ENCODE peak calls at places on chromosomes 5 and 9, in four cellular contexts. W is stimulated activated CD8-positive, alpha-beta memory T cell treated with anti-CD3 and anti-CD28 coated beads, Interleukin-7, amount 100 ng/mL, for 4 hours; L is activated effector memory CD4-positive, alpha-beta T cell treated with anti-CD3 and anti-CD28 coated beads, Interleukin-2, amount 50 U/mL, for 16 hours; V is stimulated activated CD4-positive, alpha-beta T cell treated with anti-CD3 and anti-CD28 coated beads, Interleukin-2, amount 100 ng/mL, for 48 hours. U is an unnamed sample.

GRCh38 chr5:154077692-154078091 is 38.9 kb downstream of the MFAP3 start:
- DNase-seq in L (no peak), V (no peak), W (no peak), U (no peak)

GRCh38 chr9:128043467-128043868 is 23.7 kb downstream of the NAIF1 start:
- DNase-seq in W (no peak), L (no peak), V (no peak), U (no peak)

GRCh38 chr9:20754556-20754955 is 70.5 kb downstream of the FOCAD start:
- DNase-seq in L (no peak), V (no peak), W (no peak), U (no peak)

GRCh38 chr5:156411131-156411727 is 84.3 kb downstream of the SGCD start:
- DNase-seq in L (no peak), V (no peak), W (no peak), U (no peak)

GRCh38 chr5:79771387-79771786 is 81.8 kb downstream of the CMYA5 start:
- DNase-seq in V (no peak), W (no peak), L (no peak), U (no peak)

GRCh38 chr9:119349548-119349947 is 19.7 kb downstream of the BRINP1 start:
- DNase-seq in W (no peak), V (no peak), L (no peak), U (no peak)

GRCh38 chr5:168656633-168657032 is 77.5 kb upstream of the PANK3 start:
- DNase-seq in V (no peak), L (no peak), W (no peak), U (no peak)

GRCh38 chr5:93107141-93107540 is 473.9 kb downstream of the NR2F1-AS1 start:
- DNase-seq in W (no peak), V (no peak), L (no peak), U (no peak)

GRCh38 chr5:76372320-76373054 is 30.6 kb upstream of the IQGAP2 start:
- DNase-seq in L (no peak), V (no peak), W (no peak), U (no peak)

GRCh38 chr9:38316166-38316765 is 76.2 kb upstream of the ALDH1B1 start:
- DNase-seq in W (no peak), V (no peak), L (no peak), U (no peak)

GRCh38 chr5:175235251-175235963 is 208.6 kb downstream of the DRD1 start:
- DNase-seq in W (no peak), V (no peak), L (no peak), U (no peak)

GRCh38 chr5:171975262-171975876 is 31.1 kb downstream of the FBXW11 start:
- DNase-seq in V (no peak), W (no peak), L (no peak), U (no peak)

GRCh38 chr5:77972545-77973252 is 196.6 kb upstream of the TBCA start:
- DNase-seq in V (no peak), W (no peak), L (no peak), U (no peak)

GRCh38 chr5:116038817-116039216 is 6.5 kb downstream of the ARL14EPL start:
- DNase-seq in L (no peak), W (peak), V (no peak), U (no peak)

GRCh38 chr5:153584561-153585359 is 94.3 kb downstream of the GRIA1 start:
- DNase-seq in L (no peak), W (no peak), V (no peak), U (no peak)

GRCh38 chr9:37963936-37964739 is 60.2 kb upstream of the SLC25A51 start:
- DNase-seq in L (no peak), V (no peak), W (no peak), U (no peak)

GRCh38 chr9:76456202-76456926 is 2.6 kb upstream of the GCNT1 start:
- DNase-seq in V (no peak), W (no peak), L (peak), U (no peak)

GRCh38 chr5:95600557-95600956 is 19.3 kb upstream of the GPR150 start:
- DNase-seq in V (no peak), L (no peak), W (no peak), U (no peak)

GRCh38 chr5:161630948-161631347 is 54.6 kb upstream of the GABRA6 start:
- DNase-seq in W (no peak), L (no peak), V (no peak), U (no peak)

GRCh38 chr5:62682059-62682458 is 103.4 kb downstream of the LRRC70 start:
- DNase-seq in L (no peak), V (no peak), W (no peak), U (no peak)

GRCh38 chr9:133980864-133981588 is 11.1 kb downstream of the VAV2 start:
- DNase-seq in W (no peak), V (no peak), L (no peak), U (no peak)

GRCh38 chr5:157267766-157268480 is 2.0 kb downstream of the CYFIP2 start:
- DNase-seq in W (no peak), L (no peak), V (no peak), U (no peak)

GRCh38 chr5:150778103-150778516 is 447 bp upstream of the SMIM3 start:
- DNase-seq in L (no peak), W (no peak), V (no peak), U (no peak)

GRCh38 chr5:3325206-3325605 is 270.4 kb upstream of the IRX1 start:
- DNase-seq in V (no peak), W (no peak), L (no peak), U (peak)

GRCh38 chr9:132507670-132508469 is 74.5 kb upstream of the BARHL1 start:
- DNase-seq in W (peak), V (peak), L (peak), U (no peak)

GRCh38 chr9:16675131-16675530 is 195.3 kb downstream of the BNC2 start:
- DNase-seq in V (no peak), W (no peak), L (no peak), U (no peak)

GRCh38 chr5:42894057-42894456 is 82.4 kb upstream of the SELENOP start:
- DNase-seq in L (no peak), V (no peak), W (no peak), U (no peak)

GRCh38 chr9:89746385-89747116 is 141.7 kb downstream of the GADD45G start:
- DNase-seq in W (no peak), V (no peak), L (no peak), U (no peak)

GRCh38 chr9:129333613-129333960 is 155.5 kb upstream of the IER5L start:
- DNase-seq in V (no peak), W (no peak), L (no peak), U (no peak)

GRCh38 chr5:73655521-73656160 is 29.6 kb downstream of the ARHGEF28 start:
- DNase-seq in V (no peak), W (no peak), L (no peak), U (no peak)

GRCh38 chr9:124050955-124051354 is 39.4 kb downstream of the LHX2 start:
- DNase-seq in V (no peak), W (no peak), L (peak), U (no peak)

GRCh38 chr5:6576861-6577501 is 55.9 kb downstream of the NSUN2 start:
- DNase-seq in L (no peak), W (no peak), V (peak), U (no peak)

GRCh38 chr9:93183663-93184438 is at the start of gene WNK2:
- DNase-seq in W (peak), L (peak), V (no peak), U (no peak)

GRCh38 chr9:94613003-94613402 is 19.4 kb upstream of the FBP2 start:
- DNase-seq in W (no peak), L (no peak), V (no peak), U (no peak)

GRCh38 chr5:43156388-43156787 is 35.6 kb upstream of the NIM1K start:
- DNase-seq in V (no peak), L (no peak), W (no peak), U (no peak)

GRCh38 chr5:7828269-7828668 is 22.7 kb downstream of the CFAP90 start:
- DNase-seq in V (no peak), W (no peak), L (no peak), U (no peak)

GRCh38 chr5:164060956-164061355 is 555.5 kb downstream of the MAT2B start:
- DNase-seq in L (no peak), W (no peak), V (no peak), U (no peak)

GRCh38 chr9:70013598-70014196 is 30.0 kb upstream of the MAMDC2 start:
- DNase-seq in W (no peak), L (no peak), V (no peak), U (no peak)

GRCh38 chr9:38091310-38092199 is 22.5 kb upstream of the SHB start:
- DNase-seq in W (no peak), V (no peak), L (peak), U (no peak)